ENCODE peak calls at places on chromosome 10, in ten cellular contexts. One of them, this sample, is unnamed.

GRCh38 chr10:132571565-132572544 is 34.3 kb downstream of the INPP5A start:
- DNase-seq in MM.1S: peak
- DNase-seq in fibroblast of lung: peak
- DNase-seq in colonic mucosa: peak
- DNase-seq in GM23248: peak
- DNase-seq in H9: peak
- DNase-seq in neuronal stem cell: peak
- DNase-seq in astrocyte: peak
- DNase-seq in IMR-90: peak
- DNase-seq in PC-3: peak
- DNase-seq in this sample: peak

GRCh38 chr10:132627736-132628512 is 90.3 kb downstream of the INPP5A start:
- DNase-seq in GM23248: peak
- DNase-seq in H9: no peak
- DNase-seq in fibroblast of lung: peak
- DNase-seq in colonic mucosa: no peak
- DNase-seq in neuronal stem cell: no peak
- DNase-seq in astrocyte: peak
- DNase-seq in PC-3: no peak
- DNase-seq in IMR-90: peak
- DNase-seq in MM.1S: no peak
- DNase-seq in this sample: no peak

GRCh38 chr10:88424881-88425280 is 158.2 kb downstream of the RNLS start:
- DNase-seq in PC-3: no peak
- DNase-seq in GM23248: no peak
- DNase-seq in IMR-90: no peak
- DNase-seq in astrocyte: no peak
- DNase-seq in H9: no peak
- DNase-seq in fibroblast of lung: no peak
- DNase-seq in colonic mucosa: no peak
- DNase-seq in neuronal stem cell: no peak
- DNase-seq in MM.1S: no peak
- DNase-seq in this sample: no peak

GRCh38 chr10:59465089-59465488 is 102.7 kb upstream of the FAM13C start:
- DNase-seq in IMR-90: peak
- DNase-seq in PC-3: peak
- DNase-seq in fibroblast of lung: peak
- DNase-seq in neuronal stem cell: no peak
- DNase-seq in astrocyte: peak
- DNase-seq in MM.1S: no peak
- DNase-seq in GM23248: peak
- DNase-seq in H9: no peak
- DNase-seq in colonic mucosa: no peak
- DNase-seq in this sample: peak

GRCh38 chr10:87546971-87547413 is 42.3 kb downstream of the MINPP1 start:
- DNase-seq in H9: no peak
- DNase-seq in astrocyte: no peak
- DNase-seq in IMR-90: no peak
- DNase-seq in MM.1S: no peak
- DNase-seq in fibroblast of lung: peak
- DNase-seq in colonic mucosa: no peak
- DNase-seq in neuronal stem cell: no peak
- DNase-seq in PC-3: peak
- DNase-seq in GM23248: peak
- DNase-seq in this sample: no peak

GRCh38 chr10:63003816-63004453 is 129.2 kb upstream of the NRBF2 start:
- DNase-seq in MM.1S: no peak
- DNase-seq in GM23248: peak
- DNase-seq in H9: no peak
- DNase-seq in colonic mucosa: no peak
- DNase-seq in astrocyte: no peak
- DNase-seq in PC-3: peak
- DNase-seq in IMR-90: no peak
- DNase-seq in neuronal stem cell: no peak
- DNase-seq in fibroblast of lung: no peak
- DNase-seq in this sample: peak

GRCh38 chr10:24324651-24325050 is 115.7 kb downstream of the KIAA1217 start:
- DNase-seq in colonic mucosa: no peak
- DNase-seq in H9: no peak
- DNase-seq in PC-3: no peak
- DNase-seq in IMR-90: no peak
- DNase-seq in astrocyte: no peak
- DNase-seq in fibroblast of lung: no peak
- DNase-seq in MM.1S: no peak
- DNase-seq in GM23248: no peak
- DNase-seq in neuronal stem cell: no peak
- DNase-seq in this sample: no peak

GRCh38 chr10:5711637-5712036 is 27.0 kb downstream of the TASOR2 start:
- DNase-seq in neuronal stem cell: no peak
- DNase-seq in MM.1S: no peak
- DNase-seq in colonic mucosa: no peak
- DNase-seq in H9: no peak
- DNase-seq in PC-3: no peak
- DNase-seq in fibroblast of lung: no peak
- DNase-seq in astrocyte: no peak
- DNase-seq in IMR-90: no peak
- DNase-seq in GM23248: no peak
- DNase-seq in this sample: no peak

GRCh38 chr10:91883549-91884542 is 25.4 kb downstream of the FGFBP3 start:
- DNase-seq in MM.1S: no peak
- DNase-seq in neuronal stem cell: peak
- DNase-seq in GM23248: peak
- DNase-seq in colonic mucosa: no peak
- DNase-seq in PC-3: no peak
- DNase-seq in H9: peak
- DNase-seq in astrocyte: peak
- DNase-seq in IMR-90: peak
- DNase-seq in fibroblast of lung: peak
- DNase-seq in this sample: no peak

GRCh38 chr10:14385591-14386201 is 55.0 kb upstream of the FRMD4A start:
- DNase-seq in astrocyte: no peak
- DNase-seq in MM.1S: no peak
- DNase-seq in GM23248: peak
- DNase-seq in PC-3: peak
- DNase-seq in H9: no peak
- DNase-seq in neuronal stem cell: no peak
- DNase-seq in colonic mucosa: no peak
- DNase-seq in fibroblast of lung: no peak
- DNase-seq in IMR-90: peak
- DNase-seq in this sample: no peak

GRCh38 chr10:370222-370825 is 235.1 kb downstream of the ZMYND11 start:
- DNase-seq in neuronal stem cell: no peak
- DNase-seq in fibroblast of lung: peak
- DNase-seq in GM23248: peak
- DNase-seq in astrocyte: peak
- DNase-seq in MM.1S: no peak
- DNase-seq in PC-3: peak
- DNase-seq in H9: no peak
- DNase-seq in colonic mucosa: no peak
- DNase-seq in IMR-90: peak
- DNase-seq in this sample: no peak

GRCh38 chr10:62492012-62492869 is 118.1 kb downstream of the ZNF365 start:
- DNase-seq in MM.1S: peak
- DNase-seq in IMR-90: peak
- DNase-seq in colonic mucosa: no peak
- DNase-seq in H9: no peak
- DNase-seq in astrocyte: peak
- DNase-seq in GM23248: peak
- DNase-seq in neuronal stem cell: peak
- DNase-seq in PC-3: peak
- DNase-seq in fibroblast of lung: peak
- DNase-seq in this sample: peak

GRCh38 chr10:34716958-34717357 is 98.1 kb downstream of the PARD3 start:
- DNase-seq in MM.1S: peak
- DNase-seq in H9: no peak
- DNase-seq in GM23248: no peak
- DNase-seq in PC-3: peak
- DNase-seq in astrocyte: peak
- DNase-seq in colonic mucosa: no peak
- DNase-seq in neuronal stem cell: no peak
- DNase-seq in fibroblast of lung: peak
- DNase-seq in IMR-90: no peak
- DNase-seq in this sample: no peak

GRCh38 chr10:86876748-86877147 is 80.7 kb downstream of the MMRN2 start:
- DNase-seq in MM.1S: no peak
- DNase-seq in GM23248: peak
- DNase-seq in astrocyte: no peak
- DNase-seq in IMR-90: peak
- DNase-seq in H9: no peak
- DNase-seq in fibroblast of lung: peak
- DNase-seq in neuronal stem cell: no peak
- DNase-seq in colonic mucosa: no peak
- DNase-seq in PC-3: no peak
- DNase-seq in this sample: no peak

GRCh38 chr10:5809541-5810154 is 3.6 kb downstream of the GDI2 start:
- DNase-seq in colonic mucosa: no peak
- DNase-seq in astrocyte: no peak
- DNase-seq in fibroblast of lung: no peak
- DNase-seq in H9: no peak
- DNase-seq in GM23248: no peak
- DNase-seq in PC-3: no peak
- DNase-seq in IMR-90: peak
- DNase-seq in neuronal stem cell: no peak
- DNase-seq in MM.1S: peak
- DNase-seq in this sample: no peak

GRCh38 chr10:60384006-60384405 is 5.7 kb downstream of the ANK3 start:
- DNase-seq in astrocyte: no peak
- DNase-seq in IMR-90: peak
- DNase-seq in colonic mucosa: no peak
- DNase-seq in H9: no peak
- DNase-seq in PC-3: no peak
- DNase-seq in GM23248: peak
- DNase-seq in neuronal stem cell: no peak
- DNase-seq in MM.1S: no peak
- DNase-seq in fibroblast of lung: peak
- DNase-seq in this sample: no peak

DNA sequence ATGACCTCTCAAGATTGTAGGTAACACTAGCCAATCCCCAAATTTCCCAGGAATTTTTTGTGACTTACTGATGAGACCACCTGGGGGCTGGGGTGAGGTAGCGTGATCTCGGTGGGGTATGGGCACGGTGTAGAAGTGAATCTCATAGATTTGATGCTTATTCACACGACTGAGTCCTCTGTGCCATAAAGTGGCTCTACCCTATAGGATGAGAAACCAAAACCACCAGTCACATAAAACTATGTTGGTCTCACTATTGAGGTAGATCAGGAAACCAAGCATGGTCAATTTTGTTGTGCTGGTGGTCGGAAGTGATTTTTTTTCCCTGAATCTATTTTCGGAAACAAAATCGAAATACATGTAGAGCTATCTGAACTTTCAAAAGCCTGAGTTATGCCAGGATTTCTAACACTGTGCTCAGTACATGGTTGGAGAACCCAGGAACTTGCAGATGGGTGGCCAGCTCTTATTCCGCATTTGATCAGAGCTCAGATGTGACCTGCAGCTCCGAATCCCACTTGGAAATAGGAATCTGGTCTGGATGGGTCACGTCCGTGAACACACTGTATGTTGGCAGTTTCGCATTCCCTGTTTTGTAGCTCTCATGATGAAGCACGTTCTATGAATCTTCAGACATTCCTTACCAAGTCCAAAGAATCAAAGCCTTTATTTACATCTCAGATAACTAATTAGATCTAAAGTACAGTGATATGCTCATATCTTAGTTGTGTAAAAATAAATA is 261.5 kb downstream of the KLF6 start:
- DNase-seq in PC-3: no peak
- DNase-seq in colonic mucosa: no peak
- DNase-seq in MM.1S: no peak
- DNase-seq in H9: no peak
- DNase-seq in neuronal stem cell: no peak
- DNase-seq in fibroblast of lung: no peak
- DNase-seq in IMR-90: no peak
- DNase-seq in GM23248: no peak
- DNase-seq in astrocyte: no peak
- DNase-seq in this sample: no peak
- H3K9ac ChIP-seq in PC-3: no peak
- H3K9ac ChIP-seq in colonic mucosa: no peak
- H3K9ac ChIP-seq in MM.1S: no peak
- H3K9ac ChIP-seq in H9: no peak
- H3K9ac ChIP-seq in neuronal stem cell: no peak
- H3K9ac ChIP-seq in fibroblast of lung: no peak
- H3K9ac ChIP-seq in IMR-90: no peak
- H3K9ac ChIP-seq in GM23248: no peak
- H3K9ac ChIP-seq in astrocyte: no peak
- H3K9ac ChIP-seq in this sample: no peak

DNA sequence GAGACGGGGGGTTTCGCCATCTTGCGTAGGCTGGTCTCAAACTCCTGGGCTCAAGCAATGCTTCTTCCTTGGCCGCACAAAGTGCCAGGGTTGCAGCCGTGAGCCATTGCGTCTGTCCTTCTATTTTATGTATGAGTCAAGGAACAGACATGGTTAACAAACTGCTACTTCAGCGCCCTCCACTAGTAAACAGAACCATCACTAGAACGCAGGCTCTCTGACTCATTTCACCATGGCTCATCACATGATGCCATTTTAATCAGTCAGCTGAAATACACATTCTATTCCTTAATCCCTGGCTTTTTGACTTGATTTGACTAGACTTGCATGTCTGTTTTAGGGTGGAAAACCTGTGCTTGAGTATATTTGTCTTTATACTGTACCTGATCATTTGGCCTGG is 41.3 kb downstream of the CELF2 start:
- DNase-seq in colonic mucosa: no peak
- DNase-seq in MM.1S: no peak
- DNase-seq in GM23248: peak
- DNase-seq in PC-3: no peak
- DNase-seq in IMR-90: peak
- DNase-seq in H9: no peak
- DNase-seq in astrocyte: peak
- DNase-seq in neuronal stem cell: no peak
- DNase-seq in fibroblast of lung: peak
- DNase-seq in this sample: no peak
- H3K27ac ChIP-seq in colonic mucosa: no peak
- H3K27ac ChIP-seq in MM.1S: no peak
- H3K27ac ChIP-seq in GM23248: peak
- H3K27ac ChIP-seq in PC-3: no peak
- H3K27ac ChIP-seq in IMR-90: no peak
- H3K27ac ChIP-seq in H9: no peak
- H3K27ac ChIP-seq in astrocyte: no peak
- H3K27ac ChIP-seq in neuronal stem cell: no peak
- H3K27ac ChIP-seq in fibroblast of lung: no peak
- H3K27ac ChIP-seq in this sample: no peak

GRCh38 chr10:110572862-110573261 is 5.4 kb downstream of the SMC3 start:
- DNase-seq in astrocyte: no peak
- DNase-seq in neuronal stem cell: no peak
- DNase-seq in GM23248: no peak
- DNase-seq in MM.1S: no peak
- DNase-seq in colonic mucosa: no peak
- DNase-seq in H9: no peak
- DNase-seq in fibroblast of lung: no peak
- DNase-seq in IMR-90: no peak
- DNase-seq in PC-3: no peak
- DNase-seq in this sample: peak
- H3K9ac ChIP-seq in astrocyte: no peak
- H3K9ac ChIP-seq in neuronal stem cell: no peak
- H3K9ac ChIP-seq in GM23248: no peak
- H3K9ac ChIP-seq in MM.1S: no peak
- H3K9ac ChIP-seq in colonic mucosa: no peak
- H3K9ac ChIP-seq in H9: no peak
- H3K9ac ChIP-seq in fibroblast of lung: no peak
- H3K9ac ChIP-seq in IMR-90: no peak
- H3K9ac ChIP-seq in PC-3: no peak
- H3K9ac ChIP-seq in this sample: peak

GRCh38 chr10:80600251-80600650 is 62.5 kb downstream of the SH2D4B start:
- DNase-seq in IMR-90: no peak
- DNase-seq in H9: no peak
- DNase-seq in PC-3: no peak
- DNase-seq in MM.1S: no peak
- DNase-seq in neuronal stem cell: no peak
- DNase-seq in colonic mucosa: no peak
- DNase-seq in GM23248: no peak
- DNase-seq in astrocyte: no peak
- DNase-seq in fibroblast of lung: no peak
- DNase-seq in this sample: no peak
- H3K27ac ChIP-seq in IMR-90: no peak
- H3K27ac ChIP-seq in H9: no peak
- H3K27ac ChIP-seq in PC-3: no peak
- H3K27ac ChIP-seq in MM.1S: no peak
- H3K27ac ChIP-seq in neuronal stem cell: no peak
- H3K27ac ChIP-seq in colonic mucosa: no peak
- H3K27ac ChIP-seq in GM23248: no peak
- H3K27ac ChIP-seq in astrocyte: no peak
- H3K27ac ChIP-seq in fibroblast of lung: no peak
- H3K27ac ChIP-seq in this sample: no peak